ENCODE peak calls at places on chromosomes 7 and 10, in nine cellular contexts. D, Y, I, M, Q, U, F, T and R are unnamed samples.

GRCh38 chr7:106464169-106464568 is 179.4 kb upstream of the NAMPT start:
- DNase-seq in Y (no peak), I (no peak), U (no peak), F (no peak), D (no peak), Q (no peak), T (no peak), M (no peak), R (no peak)

GRCh38 chr10:115844592-115844991 is 428.4 kb downstream of the GFRA1 start:
- DNase-seq in T (no peak), D (no peak), M (no peak), Q (no peak), F (no peak), I (peak), U (no peak), Y (no peak), R (peak)

GRCh38 chr10:96407560-96408069 is 48.8 kb upstream of the OPALIN start:
- DNase-seq in Q (no peak), U (no peak), I (no peak), F (no peak), M (no peak), Y (no peak), D (no peak), T (no peak), R (no peak)

GRCh38 chr7:104848386-104848990 is 165.5 kb upstream of the KMT2E start:
- DNase-seq in M (no peak), T (peak), F (peak), Q (peak), I (peak), Y (peak), U (no peak), D (peak), R (peak)

GRCh38 chr7:5594616-5595544 is 171.2 kb upstream of the TNRC18 start:
- DNase-seq in Y (no peak), F (no peak), D (peak), I (peak), T (peak), U (no peak), Q (peak), M (no peak), R (no peak)

GRCh38 chr7:32515890-32516550 is 20.7 kb downstream of the AVL9 start:
- DNase-seq in U (no peak), D (no peak), Y (no peak), T (peak), I (no peak), M (no peak), F (no peak), Q (no peak), R (no peak)

GRCh38 chr10:78211476-78212110 is 177.9 kb downstream of the RPS24 start:
- DNase-seq in D (peak), T (peak), Q (peak), M (no peak), U (no peak), I (peak), Y (no peak), F (no peak), R (peak)

GRCh38 chr7:80302078-80302477 is 167.4 kb downstream of the GNAI1 start:
- DNase-seq in Y (no peak), U (no peak), M (no peak), D (no peak), T (no peak), I (no peak), Q (no peak), F (no peak), R (no peak)

GRCh38 chr7:84176716-84177115 is 17.9 kb downstream of the SEMA3A start:
- DNase-seq in D (no peak), T (no peak), Y (no peak), I (peak), M (no peak), U (no peak), Q (no peak), F (no peak), R (peak)

GRCh38 chr7:92841192-92841591 is 4.8 kb upstream of the CDK6 start:
- DNase-seq in Q (no peak), I (no peak), F (no peak), Y (no peak), M (no peak), U (no peak), T (no peak), D (no peak), R (no peak)

GRCh38 chr10:32210306-32211045 is 136.5 kb downstream of the EPC1 start:
- DNase-seq in U (no peak), Y (no peak), I (peak), D (peak), Q (no peak), M (no peak), F (peak), T (peak), R (peak)

GRCh38 chr10:29120216-29120615 is 168.7 kb upstream of the LYZL1 start:
- DNase-seq in T (peak), M (no peak), Y (no peak), Q (no peak), F (no peak), I (peak), D (no peak), U (no peak), R (peak)

GRCh38 chr10:46291817-46292572 is 5.2 kb downstream of the ANTXRL start:
- DNase-seq in T (no peak), I (no peak), U (peak), Y (no peak), M (peak), D (peak), F (peak), Q (no peak), R (no peak)

DNA sequence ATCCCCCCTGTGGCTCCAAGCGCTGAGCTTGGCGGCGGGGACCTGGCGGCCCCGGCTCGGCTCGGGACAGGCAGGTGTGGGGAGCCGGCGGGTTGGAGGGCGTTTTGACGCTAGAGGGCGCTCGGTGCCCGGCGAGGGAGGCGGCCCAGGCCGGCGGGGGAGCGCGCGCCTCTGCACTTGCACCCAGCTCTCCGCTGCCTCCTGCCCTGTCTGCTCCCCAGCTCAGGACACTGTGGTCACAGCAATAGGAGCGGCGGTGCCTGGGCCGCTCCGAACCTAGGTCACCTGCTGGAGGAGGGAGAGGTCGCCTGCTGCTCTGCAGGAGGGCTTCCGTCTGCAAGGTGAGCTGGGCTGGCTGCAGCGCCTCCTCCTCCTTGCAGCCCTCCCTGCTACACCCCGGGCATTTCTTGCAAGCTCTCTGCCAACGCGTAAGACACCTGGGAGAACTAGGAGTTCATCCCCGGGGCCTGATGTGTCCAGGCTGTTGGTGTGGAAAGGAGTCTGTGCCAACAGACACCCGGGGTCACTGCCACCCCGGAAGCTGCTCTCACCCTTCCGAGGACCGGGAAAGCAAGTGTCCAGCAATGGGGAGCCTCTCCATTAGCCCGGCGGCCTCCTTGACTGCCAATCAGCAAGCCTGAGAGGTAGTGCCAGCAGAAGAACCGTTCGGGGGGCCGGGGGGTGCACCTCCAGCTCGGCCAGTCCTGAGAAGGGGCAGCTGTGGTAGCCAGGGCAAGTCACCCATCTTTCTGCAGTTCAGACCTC is 620.4 kb downstream of the GALNT17 start:
- DNase-seq in Q (no peak), I (peak), M (peak), Y (no peak), D (peak), F (no peak), U (no peak), T (no peak), R (no peak)
- H3K4me3 ChIP-seq in Q (no peak), I (no peak), M (no peak), Y (no peak), D (peak), F (no peak), U (no peak), T (no peak), R (no peak)

GRCh38 chr10:119352042-119352441 is 144.7 kb downstream of the GRK5 start:
- DNase-seq in T (no peak), D (no peak), M (no peak), U (no peak), F (no peak), Q (no peak), Y (no peak), I (no peak), R (no peak)
- TF ChIP-seq CTCF in T (no peak), D (no peak), M (no peak), U (no peak), F (no peak), Q (no peak), Y (no peak), I (no peak), R (no peak)

DNA sequence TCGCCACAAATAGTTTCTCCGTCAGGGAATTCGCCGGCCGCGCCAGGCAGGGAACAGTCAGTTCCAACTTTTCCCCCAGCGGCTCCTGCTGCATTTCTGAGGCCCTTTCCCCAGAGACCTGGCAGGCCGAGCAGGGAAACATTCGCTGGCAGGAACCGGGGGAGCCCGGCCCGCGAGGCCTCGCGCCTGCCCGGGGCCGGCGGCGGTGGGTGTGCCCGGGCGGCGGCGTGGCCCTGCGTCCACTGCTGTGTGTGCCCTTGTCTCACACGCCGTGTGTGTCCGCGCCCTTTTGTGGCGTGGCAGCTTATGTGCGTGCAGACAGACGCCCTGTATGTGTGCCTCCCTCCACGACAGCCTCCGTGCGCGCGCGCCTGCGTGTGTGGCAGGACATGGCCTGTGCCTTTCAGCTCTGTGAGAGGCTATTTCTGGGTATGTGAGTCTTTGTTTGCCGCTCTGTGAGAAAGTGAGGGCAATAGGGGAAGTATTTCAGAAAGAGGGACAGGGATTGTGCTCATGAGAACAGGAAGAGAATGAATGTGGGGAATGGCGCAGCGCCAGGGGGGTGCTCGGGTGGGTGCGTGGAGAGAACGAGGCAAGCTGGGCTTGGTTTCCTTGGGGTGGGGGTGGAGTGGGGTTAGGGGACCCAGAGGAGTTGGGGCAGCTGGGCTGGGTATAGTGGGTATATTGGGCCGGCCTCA is 689 bp upstream of the SMARCD3 start:
- DNase-seq in Q (no peak), Y (peak), I (peak), D (peak), T (peak), M (peak), F (peak), U (no peak), R (peak)
- H3K4me3 ChIP-seq in Q (peak), Y (peak), I (peak), D (peak), T (peak), M (peak), F (peak), U (peak), R (peak)

DNA sequence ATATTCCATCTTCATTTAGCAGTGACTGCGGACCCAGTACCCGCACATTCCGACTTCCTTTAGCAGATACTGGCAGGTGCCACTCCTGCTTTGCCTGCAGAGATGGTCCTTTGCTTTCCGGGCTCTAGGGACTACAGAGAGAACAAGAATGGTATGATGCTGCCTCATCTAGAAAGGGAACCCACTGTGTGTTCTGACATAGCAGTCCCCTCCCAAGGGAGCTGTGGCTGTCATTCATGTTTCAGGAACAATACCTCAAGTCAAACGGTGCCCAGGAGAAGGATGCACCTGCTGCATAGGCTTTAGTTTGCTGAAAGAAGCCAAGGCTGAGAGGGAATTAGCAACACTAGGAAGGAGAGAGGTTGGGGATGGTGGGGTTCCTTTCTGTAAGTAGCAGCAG is 15.9 kb upstream of the TMEM72 start:
- DNase-seq in I (no peak), U (no peak), Q (no peak), T (no peak), F (no peak), D (no peak), Y (no peak), M (no peak), R (no peak)
- TF ChIP-seq CTCF in I (no peak), U (no peak), Q (no peak), T (no peak), F (no peak), D (no peak), Y (no peak), M (no peak), R (no peak)

DNA sequence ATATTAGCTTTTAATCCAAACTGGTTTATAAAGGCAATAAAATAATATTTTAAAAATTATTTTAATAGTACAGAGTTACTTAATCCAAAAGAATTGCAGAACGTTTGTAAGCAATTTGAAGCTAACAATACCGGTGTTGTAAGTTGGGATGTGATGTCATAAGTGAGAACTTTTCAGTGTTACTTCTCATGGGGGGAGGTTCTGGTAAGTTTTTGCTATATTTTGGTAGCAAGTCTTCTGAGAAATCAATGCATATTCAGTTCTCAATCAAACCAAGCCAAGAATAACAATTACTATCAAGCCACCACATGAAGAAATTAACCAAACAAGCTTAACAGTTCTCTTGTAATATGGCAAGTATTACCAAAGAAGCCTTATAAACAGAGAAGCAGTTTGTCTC is 147.1 kb upstream of the ASAH2 start:
- DNase-seq in F (no peak), Y (no peak), Q (no peak), U (no peak), T (peak), M (no peak), I (peak), D (no peak), R (peak)
- H3K4me3 ChIP-seq in F (no peak), Y (no peak), Q (no peak), U (no peak), T (no peak), M (no peak), I (no peak), D (no peak), R (no peak)

GRCh38 chr7:46007990-46008643 is 87.0 kb upstream of the IGFBP3 start:
- DNase-seq in U (no peak), T (no peak), I (no peak), F (no peak), M (no peak), D (no peak), Y (no peak), Q (no peak), R (no peak)
- TF ChIP-seq CTCF in U (no peak), T (no peak), I (no peak), F (no peak), M (no peak), D (no peak), Y (no peak), Q (no peak), R (no peak)